ENCODE peak calls at places on chromosomes 3 and 15, in five cellular contexts. A, Q, I, M and Y are unnamed samples.

GRCh38 chr3:50609743-50610085 is 1.9 kb downstream of the CISH start:
- DNase-seq in Q (peak), I (no peak), M (no peak), A (no peak), Y (no peak)

GRCh38 chr3:102979682-102980378 is 545.0 kb downstream of the ZPLD1 start:
- DNase-seq in I (peak), Q (no peak), M (peak), A (no peak), Y (peak)

GRCh38 chr15:65057549-65057940 is 10.2 kb downstream of the RASL12 start:
- DNase-seq in A (no peak), Q (no peak), I (no peak), M (no peak), Y (no peak)

GRCh38 chr3:108219336-108219735 is 2.9 kb downstream of the IFT57 start:
- DNase-seq in M (no peak), A (no peak), I (no peak), Q (no peak), Y (no peak)

GRCh38 chr3:62712776-62713175 is 162.4 kb downstream of the CADPS start:
- DNase-seq in A (no peak), Q (no peak), I (no peak), M (no peak), Y (no peak)

GRCh38 chr3:59839283-59839682 is 789.5 kb upstream of the CFAP20DC start:
- DNase-seq in A (no peak), Q (no peak), M (no peak), I (no peak), Y (no peak)

GRCh38 chr3:72383896-72384295 is 464.3 kb downstream of the SHQ1 start:
- DNase-seq in I (no peak), M (no peak), Q (no peak), A (no peak), Y (no peak)

GRCh38 chr15:56894601-56895000 is 23.8 kb upstream of the TCF12 start:
- DNase-seq in Q (no peak), M (no peak), A (no peak), I (no peak), Y (no peak)

GRCh38 chr3:122679085-122679466 is 1.6 kb upstream of the PARP14 start:
- DNase-seq in A (peak), Q (peak), M (peak), I (peak), Y (peak)